ENCODE peak calls at places on chromosomes 11 and 22, in nine cellular contexts. F, D, E, Y, N, W, Z, L and G are unnamed samples.

GRCh38 chr11:1232328-1233321 is 9.8 kb downstream of the MUC5B start:
- DNase-seq in F (peak), D (no peak), E (peak), Y (no peak), N (no peak), W (no peak), Z (peak), L (no peak), G (no peak)

GRCh38 chr22:33811686-33812085 is 108.6 kb downstream of the LARGE1 start:
- DNase-seq in F (no peak), D (peak), E (no peak), Y (no peak), N (peak), W (peak), Z (peak), L (peak), G (no peak)

GRCh38 chr11:78379039-78379670 is 38.5 kb downstream of the GAB2 start:
- DNase-seq in F (no peak), D (peak), E (no peak), Y (no peak), N (peak), W (no peak), Z (no peak), L (no peak), G (no peak)

GRCh38 chr11:110050201-110050506 is 43.0 kb upstream of the ZC3H12C start:
- DNase-seq in F (no peak), D (no peak), E (no peak), Y (no peak), N (no peak), W (no peak), Z (no peak), L (no peak), G (no peak)

GRCh38 chr22:32999039-32999861 is 58.9 kb downstream of the SYN3 start:
- DNase-seq in F (no peak), D (no peak), E (no peak), Y (no peak), N (no peak), W (no peak), Z (no peak), L (no peak), G (no peak)

GRCh38 chr11:110032257-110032656 is 60.9 kb upstream of the ZC3H12C start:
- DNase-seq in F (no peak), D (no peak), E (no peak), Y (no peak), N (no peak), W (no peak), Z (no peak), L (no peak), G (no peak)

GRCh38 chr11:111665779-111666178 is 63.5 kb downstream of the SIK2 start:
- DNase-seq in F (no peak), D (peak), E (peak), Y (no peak), N (peak), W (no peak), Z (no peak), L (peak), G (peak)

GRCh38 chr22:19568337-19569311 is 44.4 kb upstream of the CLDN5 start:
- DNase-seq in F (no peak), D (peak), E (no peak), Y (no peak), N (peak), W (no peak), Z (no peak), L (peak), G (no peak)

GRCh38 chr11:112962854-112963367 is 1.7 kb downstream of the NCAM1 start:
- DNase-seq in F (peak), D (no peak), E (no peak), Y (no peak), N (peak), W (no peak), Z (peak), L (peak), G (no peak)

GRCh38 chr11:105046898-105047579 is 1.9 kb upstream of the CARD16 start:
- DNase-seq in F (no peak), D (peak), E (peak), Y (no peak), N (peak), W (no peak), Z (no peak), L (peak), G (no peak)

GRCh38 chr11:119093951-119094815 is 7.5 kb downstream of the DPAGT1 start:
- DNase-seq in F (peak), D (peak), E (peak), Y (peak), N (peak), W (peak), Z (peak), L (peak), G (no peak)

GRCh38 chr22:33895444-33895843 is 24.8 kb downstream of the LARGE1 start:
- DNase-seq in F (no peak), D (no peak), E (no peak), Y (no peak), N (no peak), W (no peak), Z (no peak), L (no peak), G (no peak)

GRCh38 chr11:90218606-90219005 is 4.2 kb downstream of the CHORDC1 start:
- DNase-seq in F (no peak), D (no peak), E (peak), Y (no peak), N (no peak), W (no peak), Z (peak), L (no peak), G (no peak)

GRCh38 chr22:29517215-29517908 is 36.2 kb downstream of the THOC5 start:
- DNase-seq in F (no peak), D (no peak), E (no peak), Y (no peak), N (no peak), W (peak), Z (peak), L (no peak), G (no peak)

GRCh38 chr11:119816660-119817059 is 87.7 kb upstream of the NECTIN1 start:
- DNase-seq in F (no peak), D (peak), E (no peak), Y (no peak), N (peak), W (no peak), Z (no peak), L (no peak), G (no peak)

GRCh38 chr22:19789406-19789805 is 28.8 kb downstream of the TBX1 start:
- DNase-seq in F (no peak), D (no peak), E (no peak), Y (no peak), N (no peak), W (no peak), Z (no peak), L (no peak), G (no peak)

GRCh38 chr11:127109796-127110195 is 109.2 kb upstream of the KIRREL3 start:
- DNase-seq in F (no peak), D (no peak), E (no peak), Y (no peak), N (no peak), W (no peak), Z (no peak), L (no peak), G (no peak)

GRCh38 chr11:116136987-116137674 is 632.9 kb upstream of the CADM1 start:
- DNase-seq in F (no peak), D (no peak), E (no peak), Y (no peak), N (no peak), W (no peak), Z (no peak), L (no peak), G (no peak)

GRCh38 chr11:83037877-83038276 is 33.8 kb downstream of the RAB30 start:
- DNase-seq in F (no peak), D (no peak), E (no peak), Y (no peak), N (peak), W (no peak), Z (no peak), L (peak), G (no peak)

GRCh38 chr11:1653541-1654387 is 24.2 kb downstream of the KRTAP5-5 start:
- DNase-seq in F (peak), D (no peak), E (peak), Y (no peak), N (no peak), W (no peak), Z (no peak), L (peak), G (no peak)

GRCh38 chr22:41625577-41625976 is 4.5 kb downstream of the XRCC6 start:
- DNase-seq in F (no peak), D (no peak), E (no peak), Y (no peak), N (no peak), W (no peak), Z (no peak), L (no peak), G (no peak)

GRCh38 chr11:131063638-131064037 is 147.4 kb upstream of the SNX19 start:
- DNase-seq in F (no peak), D (no peak), E (no peak), Y (no peak), N (no peak), W (no peak), Z (no peak), L (no peak), G (no peak)

GRCh38 chr11:19380375-19380774 is 139.6 kb upstream of the E2F8 start:
- DNase-seq in F (no peak), D (peak), E (no peak), Y (no peak), N (peak), W (no peak), Z (no peak), L (peak), G (no peak)

GRCh38 chr11:68889948-68890446 is 13.6 kb downstream of the MRPL21 start:
- DNase-seq in F (no peak), D (peak), E (no peak), Y (peak), N (peak), W (no peak), Z (peak), L (peak), G (no peak)

GRCh38 chr11:20021771-20022362 is 138.4 kb downstream of the DBX1 start:
- DNase-seq in F (no peak), D (no peak), E (peak), Y (no peak), N (peak), W (no peak), Z (no peak), L (no peak), G (no peak)

GRCh38 chr11:13596601-13597000 is 71.9 kb upstream of the FAR1 start:
- DNase-seq in F (no peak), D (no peak), E (no peak), Y (no peak), N (no peak), W (no peak), Z (no peak), L (no peak), G (no peak)

GRCh38 chr11:2298131-2298794 is 3.5 kb downstream of the C11orf21 start:
- DNase-seq in F (no peak), D (no peak), E (peak), Y (peak), N (no peak), W (peak), Z (no peak), L (no peak), G (no peak)

GRCh38 chr22:43200555-43200954 is 13.6 kb upstream of the TTLL12 start:
- DNase-seq in F (no peak), D (no peak), E (no peak), Y (no peak), N (no peak), W (no peak), Z (no peak), L (no peak), G (no peak)

GRCh38 chr22:24706050-24706449 is 68.5 kb downstream of the PIWIL3 start:
- DNase-seq in F (no peak), D (peak), E (no peak), Y (no peak), N (peak), W (no peak), Z (no peak), L (no peak), G (no peak)

GRCh38 chr22:20955548-20955947 is 11.5 kb upstream of the AIFM3 start:
- DNase-seq in F (no peak), D (no peak), E (no peak), Y (no peak), N (no peak), W (no peak), Z (no peak), L (peak), G (no peak)

GRCh38 chr11:4044971-4045646 is 49.5 kb upstream of the RRM1 start:
- DNase-seq in F (no peak), D (no peak), E (no peak), Y (no peak), N (peak), W (peak), Z (peak), L (no peak), G (no peak)

GRCh38 chr11:128716231-128716630 is 22.4 kb downstream of the FLI1 start:
- DNase-seq in F (no peak), D (peak), E (no peak), Y (no peak), N (no peak), W (no peak), Z (no peak), L (peak), G (peak)
- H3K4me3 ChIP-seq in F (no peak), D (peak), E (no peak), Y (peak), N (no peak), W (no peak), Z (peak), L (no peak), G (peak)

GRCh38 chr11:94546886-94547285 is 3.2 kb downstream of the FUT4 start:
- DNase-seq in F (no peak), D (no peak), E (peak), Y (no peak), N (no peak), W (no peak), Z (no peak), L (no peak), G (no peak)

GRCh38 chr11:94544832-94545640 is 1.3 kb downstream of the FUT4 start:
- DNase-seq in F (peak), D (no peak), E (peak), Y (no peak), N (peak), W (no peak), Z (peak), L (peak), G (no peak)

GRCh38 chr11:94544582-94544831 is 786 bp downstream of the FUT4 start:
- DNase-seq in F (no peak), D (no peak), E (no peak), Y (no peak), N (no peak), W (no peak), Z (peak), L (no peak), G (no peak)

GRCh38 chr11:94543695-94544581 is at the start of gene FUT4:
- DNase-seq in F (peak), D (peak), E (peak), Y (peak), N (peak), W (peak), Z (peak), L (peak), G (peak)

GRCh38 chr11:94545641-94546470 is 2.1 kb downstream of the FUT4 start:
- DNase-seq in F (no peak), D (no peak), E (no peak), Y (no peak), N (no peak), W (no peak), Z (no peak), L (no peak), G (no peak)
- H3K4me3 ChIP-seq in F (peak), D (peak), E (peak), Y (peak), N (peak), W (peak), Z (peak), L (no peak), G (no peak)

GRCh38 chr22:50102946-50103345 is 13.1 kb downstream of the MOV10L1 start:
- DNase-seq in F (no peak), D (no peak), E (peak), Y (no peak), N (no peak), W (peak), Z (no peak), L (no peak), G (no peak)
- H3K4me3 ChIP-seq in F (no peak), D (no peak), E (no peak), Y (no peak), N (no peak), W (no peak), Z (no peak), L (no peak), G (no peak)

DNA sequence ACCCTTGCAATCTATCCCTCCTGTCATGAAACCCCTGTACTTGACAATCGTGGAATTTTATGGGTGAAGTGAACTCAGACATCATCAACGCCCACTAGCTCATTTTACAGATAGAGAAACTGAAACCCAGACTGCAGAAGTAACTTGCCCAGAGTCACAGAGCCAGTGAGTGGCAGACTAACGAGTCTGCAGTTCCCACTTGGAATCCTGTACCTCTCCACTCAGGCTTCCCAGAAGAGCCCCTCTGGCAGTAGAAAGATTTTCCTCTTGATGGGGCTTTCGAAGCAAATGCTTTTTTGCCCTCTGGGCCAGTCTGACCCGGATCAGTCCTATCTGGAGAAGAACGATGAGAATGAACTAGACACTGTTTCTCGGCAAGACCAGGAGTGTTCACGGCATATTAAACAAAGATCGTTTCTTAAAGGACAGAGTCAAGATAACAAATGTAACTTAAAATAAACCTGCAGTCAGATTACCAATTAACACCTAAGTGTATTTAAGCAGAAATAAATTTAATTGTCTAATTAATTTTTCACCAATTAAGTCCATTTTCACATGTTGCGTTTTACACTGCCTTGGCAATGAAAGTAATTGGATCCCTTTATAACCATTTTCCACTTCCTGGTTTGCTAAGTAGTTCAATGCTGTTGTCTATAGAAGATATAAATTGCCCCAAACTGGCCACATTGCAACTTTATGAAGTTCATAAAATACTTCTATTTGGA is 61.3 kb upstream of the CREB3L1 start:
- DNase-seq in F (no peak), D (no peak), E (no peak), Y (no peak), N (peak), W (no peak), Z (no peak), L (peak), G (no peak)
- H3K4me3 ChIP-seq in F (peak), D (no peak), E (no peak), Y (peak), N (no peak), W (peak), Z (peak), L (no peak), G (no peak)